ENCODE peak calls at places on chromosomes 6 and 20, in eight cellular contexts. One of them, this sample, is unnamed. For H3K36me3 and H3K9me3, the result is how much of the 10 kb centered on the place peaks cover.

GRCh38 chr20:12241065-12241464 is 323.4 kb downstream of the BTBD3 start:
- DNase-seq in uterus: no peak
- DNase-seq in fibroblast of lung: no peak
- DNase-seq in lower lobe of right lung: no peak
- DNase-seq in IMR-90: no peak
- DNase-seq in GM12878: no peak
- DNase-seq in psoas muscle: no peak
- DNase-seq in adrenal gland: no peak
- DNase-seq in this sample: no peak

GRCh38 chr6:40286027-40286426 is 301.1 kb downstream of the LRFN2 start:
- DNase-seq in psoas muscle: no peak
- DNase-seq in uterus: no peak
- DNase-seq in GM12878: no peak
- DNase-seq in lower lobe of right lung: no peak
- DNase-seq in adrenal gland: no peak
- DNase-seq in fibroblast of lung: no peak
- DNase-seq in IMR-90: no peak
- DNase-seq in this sample: no peak

GRCh38 chr6:26163733-26164505 is 76.7 kb downstream of the HFE start:
- DNase-seq in uterus: no peak
- DNase-seq in lower lobe of right lung: no peak
- DNase-seq in IMR-90: no peak
- DNase-seq in psoas muscle: no peak
- DNase-seq in fibroblast of lung: no peak
- DNase-seq in GM12878: no peak
- DNase-seq in adrenal gland: no peak
- DNase-seq in this sample: no peak

GRCh38 chr6:38138374-38138773 is 318.8 kb downstream of the ZFAND3 start:
- DNase-seq in uterus: no peak
- DNase-seq in adrenal gland: no peak
- DNase-seq in lower lobe of right lung: no peak
- DNase-seq in GM12878: no peak
- DNase-seq in psoas muscle: no peak
- DNase-seq in fibroblast of lung: no peak
- DNase-seq in IMR-90: no peak
- DNase-seq in this sample: no peak

GRCh38 chr6:65638047-65638831 is 68.8 kb downstream of the EYS start:
- DNase-seq in GM12878: no peak
- DNase-seq in adrenal gland: peak
- DNase-seq in lower lobe of right lung: no peak
- DNase-seq in fibroblast of lung: no peak
- DNase-seq in IMR-90: no peak
- DNase-seq in uterus: no peak
- DNase-seq in psoas muscle: no peak
- DNase-seq in this sample: no peak

GRCh38 chr6:43771858-43772570 is 2.0 kb downstream of the VEGFA start:
- DNase-seq in uterus: peak
- DNase-seq in fibroblast of lung: peak
- DNase-seq in psoas muscle: peak
- DNase-seq in lower lobe of right lung: peak
- DNase-seq in IMR-90: no peak
- DNase-seq in GM12878: no peak
- DNase-seq in adrenal gland: peak
- DNase-seq in this sample: peak

GRCh38 chr6:123321020-123321419 is 315.7 kb downstream of the TRDN start:
- DNase-seq in fibroblast of lung: no peak
- DNase-seq in psoas muscle: no peak
- DNase-seq in lower lobe of right lung: no peak
- DNase-seq in adrenal gland: no peak
- DNase-seq in uterus: no peak
- DNase-seq in IMR-90: no peak
- DNase-seq in GM12878: no peak
- DNase-seq in this sample: no peak

GRCh38 chr20:36818831-36819230 is 45.3 kb upstream of the DSN1 start:
- DNase-seq in fibroblast of lung: no peak
- DNase-seq in GM12878: no peak
- DNase-seq in IMR-90: no peak
- DNase-seq in lower lobe of right lung: no peak
- DNase-seq in uterus: no peak
- DNase-seq in psoas muscle: no peak
- DNase-seq in adrenal gland: no peak
- DNase-seq in this sample: no peak

GRCh38 chr6:137099689-137100398 is 55.1 kb upstream of the IL20RA start:
- DNase-seq in fibroblast of lung: no peak
- DNase-seq in IMR-90: no peak
- DNase-seq in uterus: no peak
- DNase-seq in lower lobe of right lung: no peak
- DNase-seq in psoas muscle: no peak
- DNase-seq in GM12878: no peak
- DNase-seq in adrenal gland: no peak
- DNase-seq in this sample: no peak

GRCh38 chr6:1336246-1336843 is 24.4 kb downstream of the FOXQ1 start:
- DNase-seq in lower lobe of right lung: no peak
- DNase-seq in fibroblast of lung: no peak
- DNase-seq in uterus: no peak
- DNase-seq in psoas muscle: no peak
- DNase-seq in IMR-90: no peak
- DNase-seq in GM12878: no peak
- DNase-seq in adrenal gland: no peak
- DNase-seq in this sample: no peak

GRCh38 chr6:3603443-3604130 is 146.7 kb upstream of the SLC22A23 start:
- DNase-seq in IMR-90: no peak
- DNase-seq in adrenal gland: no peak
- DNase-seq in fibroblast of lung: no peak
- DNase-seq in GM12878: no peak
- DNase-seq in psoas muscle: no peak
- DNase-seq in uterus: no peak
- DNase-seq in lower lobe of right lung: no peak
- DNase-seq in this sample: no peak

GRCh38 chr6:46848684-46849360 is 55.6 kb downstream of the MEP1A start:
- DNase-seq in uterus: peak
- DNase-seq in psoas muscle: peak
- DNase-seq in adrenal gland: peak
- DNase-seq in fibroblast of lung: peak
- DNase-seq in lower lobe of right lung: peak
- DNase-seq in GM12878: no peak
- DNase-seq in IMR-90: peak
- DNase-seq in this sample: peak

GRCh38 chr6:29071831-29072723 is 15.0 kb downstream of the OR2B3 start:
- DNase-seq in GM12878: no peak
- DNase-seq in adrenal gland: no peak
- DNase-seq in lower lobe of right lung: no peak
- DNase-seq in uterus: no peak
- DNase-seq in fibroblast of lung: peak
- DNase-seq in psoas muscle: no peak
- DNase-seq in IMR-90: no peak
- DNase-seq in this sample: peak

GRCh38 chr20:1386323-1386722 is 6.5 kb downstream of the FKBP1A start:
- DNase-seq in psoas muscle: no peak
- DNase-seq in adrenal gland: no peak
- DNase-seq in GM12878: no peak
- DNase-seq in lower lobe of right lung: no peak
- DNase-seq in fibroblast of lung: no peak
- DNase-seq in uterus: no peak
- DNase-seq in IMR-90: no peak
- DNase-seq in this sample: no peak

GRCh38 chr20:53513489-53514298 is 79.9 kb downstream of the ZNF217 start:
- DNase-seq in IMR-90: no peak
- DNase-seq in psoas muscle: no peak
- DNase-seq in lower lobe of right lung: no peak
- DNase-seq in fibroblast of lung: peak
- DNase-seq in adrenal gland: no peak
- DNase-seq in uterus: no peak
- DNase-seq in GM12878: no peak
- DNase-seq in this sample: no peak

GRCh38 chr6:53566755-53567154 is 21.9 kb upstream of the GCLC start:
- DNase-seq in uterus: no peak
- DNase-seq in IMR-90: no peak
- DNase-seq in adrenal gland: no peak
- DNase-seq in psoas muscle: no peak
- DNase-seq in GM12878: no peak
- DNase-seq in lower lobe of right lung: no peak
- DNase-seq in fibroblast of lung: no peak
- DNase-seq in this sample: no peak

GRCh38 chr20:32583581-32584045 is 1.5 kb downstream of the NOL4L start:
- DNase-seq in IMR-90: no peak
- DNase-seq in lower lobe of right lung: no peak
- DNase-seq in GM12878: no peak
- DNase-seq in uterus: no peak
- DNase-seq in fibroblast of lung: no peak
- DNase-seq in psoas muscle: no peak
- DNase-seq in adrenal gland: no peak
- DNase-seq in this sample: no peak

GRCh38 chr6:129726650-129727049 is 16.7 kb upstream of the ARHGAP18 start:
- DNase-seq in lower lobe of right lung: no peak
- DNase-seq in fibroblast of lung: no peak
- DNase-seq in adrenal gland: no peak
- DNase-seq in uterus: no peak
- DNase-seq in GM12878: no peak
- DNase-seq in IMR-90: no peak
- DNase-seq in psoas muscle: no peak
- DNase-seq in this sample: no peak

GRCh38 chr6:128725271-128726233 is 157.4 kb upstream of the LAMA2 start:
- DNase-seq in GM12878: no peak
- DNase-seq in adrenal gland: peak
- DNase-seq in fibroblast of lung: peak
- DNase-seq in psoas muscle: no peak
- DNase-seq in IMR-90: peak
- DNase-seq in uterus: no peak
- DNase-seq in lower lobe of right lung: no peak
- DNase-seq in this sample: no peak

GRCh38 chr20:22567944-22568871 is 16.2 kb downstream of the FOXA2 start:
- DNase-seq in IMR-90: no peak
- DNase-seq in fibroblast of lung: no peak
- DNase-seq in lower lobe of right lung: peak
- DNase-seq in psoas muscle: no peak
- DNase-seq in adrenal gland: no peak
- DNase-seq in uterus: no peak
- DNase-seq in GM12878: no peak
- DNase-seq in this sample: no peak

GRCh38 chr20:9374480-9374879 is 139.9 kb upstream of the LAMP5 start:
- DNase-seq in fibroblast of lung: peak
- DNase-seq in IMR-90: peak
- DNase-seq in GM12878: no peak
- DNase-seq in psoas muscle: no peak
- DNase-seq in lower lobe of right lung: no peak
- DNase-seq in adrenal gland: no peak
- DNase-seq in uterus: no peak
- DNase-seq in this sample: no peak

GRCh38 chr20:50328996-50329898 is 138.6 kb downstream of the CEBPB start:
- DNase-seq in lower lobe of right lung: no peak
- DNase-seq in GM12878: no peak
- DNase-seq in psoas muscle: no peak
- DNase-seq in uterus: no peak
- DNase-seq in IMR-90: no peak
- DNase-seq in fibroblast of lung: no peak
- DNase-seq in adrenal gland: no peak
- DNase-seq in this sample: no peak

DNA sequence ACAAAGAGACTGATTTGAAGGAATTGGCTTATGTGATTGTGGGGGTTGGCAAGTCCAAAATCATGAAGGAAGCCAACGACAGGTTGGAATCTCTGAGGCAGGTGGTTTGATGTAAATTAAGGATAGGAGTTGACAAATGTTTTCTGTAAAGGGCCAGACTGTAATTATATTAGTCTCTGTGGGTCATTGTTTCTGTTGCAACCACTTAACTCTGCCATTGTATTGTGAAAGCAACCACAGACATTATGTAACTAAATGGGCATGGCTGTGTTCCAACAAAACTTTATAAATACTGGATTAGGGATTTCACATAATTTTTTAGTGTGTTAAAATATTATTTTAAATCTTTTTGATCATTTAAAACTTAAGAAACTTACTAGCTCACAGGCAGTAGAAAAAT is 199.2 kb upstream of the MYLIP start:
- DNase-seq in uterus: no peak
- DNase-seq in lower lobe of right lung: no peak
- DNase-seq in fibroblast of lung: no peak
- DNase-seq in psoas muscle: no peak
- DNase-seq in GM12878: no peak
- DNase-seq in adrenal gland: no peak
- DNase-seq in IMR-90: no peak
- DNase-seq in this sample: no peak
- H3K4me3 ChIP-seq in uterus: no peak
- H3K4me3 ChIP-seq in lower lobe of right lung: no peak
- H3K4me3 ChIP-seq in fibroblast of lung: no peak
- H3K4me3 ChIP-seq in psoas muscle: no peak
- H3K4me3 ChIP-seq in GM12878: no peak
- H3K4me3 ChIP-seq in adrenal gland: no peak
- H3K4me3 ChIP-seq in IMR-90: no peak
- H3K4me3 ChIP-seq in this sample: no peak

GRCh38 chr6:170575250-170575649 is 9.2 kb downstream of the PDCD2 start:
- DNase-seq in adrenal gland: no peak
- DNase-seq in fibroblast of lung: no peak
- DNase-seq in IMR-90: peak
- DNase-seq in GM12878: no peak
- DNase-seq in psoas muscle: no peak
- DNase-seq in lower lobe of right lung: no peak
- DNase-seq in uterus: no peak
- DNase-seq in this sample: no peak
- H3K36me3 ChIP-seq in adrenal gland: under half
- H3K36me3 ChIP-seq in fibroblast of lung: under half
- H3K36me3 ChIP-seq in IMR-90: under half
- H3K36me3 ChIP-seq in GM12878: under half
- H3K36me3 ChIP-seq in psoas muscle: half or more
- H3K36me3 ChIP-seq in lower lobe of right lung: half or more
- H3K36me3 ChIP-seq in uterus: under half
- H3K36me3 ChIP-seq in this sample: half or more

GRCh38 chr6:133863228-133863627 is 25.7 kb upstream of the TCF21 start:
- DNase-seq in GM12878: no peak
- DNase-seq in fibroblast of lung: no peak
- DNase-seq in IMR-90: no peak
- DNase-seq in psoas muscle: no peak
- DNase-seq in lower lobe of right lung: no peak
- DNase-seq in adrenal gland: no peak
- DNase-seq in uterus: no peak
- DNase-seq in this sample: no peak
- H3K9me3 ChIP-seq in GM12878: under half
- H3K9me3 ChIP-seq in fibroblast of lung: under half
- H3K9me3 ChIP-seq in IMR-90: under half
- H3K9me3 ChIP-seq in psoas muscle: under half
- H3K9me3 ChIP-seq in lower lobe of right lung: under half
- H3K9me3 ChIP-seq in adrenal gland: under half
- H3K9me3 ChIP-seq in uterus: under half
- H3K9me3 ChIP-seq in this sample: under half

DNA sequence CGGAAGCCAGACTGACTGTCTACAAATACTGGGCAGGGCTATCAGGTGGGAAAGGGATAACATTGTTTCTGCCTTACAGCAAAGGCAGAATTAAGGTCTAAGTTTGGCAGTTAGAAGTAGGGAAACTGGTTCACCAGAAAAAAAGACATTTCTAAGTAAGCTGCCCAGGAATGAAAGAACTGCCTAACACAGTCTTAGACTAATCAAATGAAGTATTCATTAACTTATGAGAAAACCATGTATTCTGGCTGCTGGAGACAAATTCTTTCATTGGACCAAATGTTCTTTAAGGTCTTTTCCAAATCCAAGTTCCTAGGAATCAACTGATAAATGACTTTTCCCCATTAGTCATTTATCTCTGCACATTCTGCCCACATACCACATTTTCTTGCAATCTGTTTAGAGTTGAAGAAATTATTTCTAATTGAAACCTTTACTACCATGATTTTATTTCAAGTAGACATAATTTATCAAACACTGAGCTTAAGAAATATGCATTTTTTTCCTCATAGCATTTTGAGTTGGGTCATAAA is 120.3 kb upstream of the OGFRL1 start:
- DNase-seq in psoas muscle: no peak
- DNase-seq in fibroblast of lung: peak
- DNase-seq in uterus: no peak
- DNase-seq in IMR-90: no peak
- DNase-seq in lower lobe of right lung: no peak
- DNase-seq in adrenal gland: no peak
- DNase-seq in GM12878: no peak
- DNase-seq in this sample: no peak
- H3K4me3 ChIP-seq in psoas muscle: no peak
- H3K4me3 ChIP-seq in fibroblast of lung: no peak
- H3K4me3 ChIP-seq in uterus: no peak
- H3K4me3 ChIP-seq in IMR-90: no peak
- H3K4me3 ChIP-seq in lower lobe of right lung: no peak
- H3K4me3 ChIP-seq in adrenal gland: no peak
- H3K4me3 ChIP-seq in GM12878: no peak
- H3K4me3 ChIP-seq in this sample: no peak